ENCODE peak calls at places on chromosomes 1 and 21, in five cellular contexts. J, D, N, A and T are unnamed samples.

GRCh38 chr1:60573121-60573520 is 499.6 kb upstream of the C1orf87 start:
- DNase-seq in J (no peak), D (no peak), A (no peak), N (no peak), T (no peak)

GRCh38 chr1:153577138-153577537 is 11.5 kb upstream of the S100A2 start:
- DNase-seq in D (no peak), J (no peak), A (no peak), N (no peak), T (no peak)

GRCh38 chr1:243343970-243344749 is 88.3 kb downstream of the SDCCAG8 start:
- DNase-seq in D (peak; percentile 8), N (no peak), A (peak; percentile 57), J (peak; percentile 43), T (peak; percentile 46)

GRCh38 chr1:87224209-87224608 is 104.5 kb upstream of the LMO4 start:
- DNase-seq in N (no peak), J (no peak), A (no peak), D (peak; percentile 46), T (no peak)

GRCh38 chr1:8259498-8260290 is 58.2 kb upstream of the SLC45A1 start:
- DNase-seq in J (peak; percentile 89), A (no peak), D (peak; percentile 19), N (no peak), T (no peak)

GRCh38 chr1:55854911-55855310 is 639.7 kb upstream of the USP24 start:
- DNase-seq in J (no peak), A (no peak), N (no peak), D (no peak), T (no peak)

GRCh38 chr1:160151303-160151702 is at the start of gene ATP1A4:
- DNase-seq in D (no peak), J (no peak), A (no peak), N (no peak), T (no peak)

GRCh38 chr1:153934746-153935145 is 11.8 kb downstream of the DENND4B start:
- DNase-seq in N (no peak), J (no peak), D (no peak), A (no peak), T (no peak)

GRCh38 chr1:215539803-215540575 is 27.1 kb upstream of the KCTD3 start:
- DNase-seq in N (no peak), A (no peak), J (no peak), D (no peak), T (no peak)

GRCh38 chr1:178023181-178023618 is 53.3 kb upstream of the SEC16B start:
- DNase-seq in D (no peak), A (no peak), J (peak; percentile 68), N (no peak), T (no peak)

GRCh38 chr1:9657521-9658032 is 6.0 kb downstream of the PIK3CD start:
- DNase-seq in D (no peak), N (no peak), J (no peak), A (peak; percentile 62), T (no peak)

GRCh38 chr1:224340711-224341384 is 10.9 kb upstream of the NVL start:
- DNase-seq in J (no peak), N (peak; percentile 49), D (no peak), A (no peak), T (peak; percentile 78)

GRCh38 chr1:171075041-171075440 is 15.7 kb upstream of the FMO3 start:
- DNase-seq in J (no peak), N (no peak), A (no peak), D (no peak), T (no peak)

GRCh38 chr1:66705100-66705499 is 47.2 kb upstream of the DYNLT5 start:
- DNase-seq in N (no peak), J (peak; percentile 39), D (no peak), A (no peak), T (no peak)

GRCh38 chr1:160214481-160215140 is 9.4 kb downstream of the PEA15 start:
- DNase-seq in J (no peak), N (no peak), A (no peak), D (no peak), T (no peak)

GRCh38 chr1:52588535-52588934 is 13.6 kb upstream of the GPX7 start:
- DNase-seq in N (no peak), A (no peak), D (no peak), J (no peak), T (no peak)

GRCh38 chr1:9822490-9822889 is 1.3 kb downstream of the CLSTN1 start:
- DNase-seq in J (no peak), A (no peak), N (no peak), D (no peak), T (no peak)

GRCh38 chr1:113747376-113747775 is 11.9 kb downstream of the PHTF1 start:
- DNase-seq in N (no peak), D (no peak), A (no peak), J (no peak), T (no peak)

GRCh38 chr1:109240158-109241152 is 8.9 kb upstream of the CELSR2 start:
- DNase-seq in A (peak; percentile 41), J (no peak), N (no peak), D (no peak), T (no peak)
- TF ChIP-seq ZNF274 in A (no peak), J (no peak), N (no peak), D (no peak), T (no peak)

GRCh38 chr1:225772323-225772768 is 5.3 kb upstream of the SRP9 start:
- DNase-seq in A (peak; percentile 78), N (peak; percentile 67), J (peak; percentile 86), D (peak; percentile 79), T (peak; percentile 95)
- TF ChIP-seq ZNF274 in A (no peak), N (no peak), J (no peak), D (no peak), T (no peak)

GRCh38 chr21:46352156-46352499 is 28.2 kb downstream of the PCNT start:
- DNase-seq in J (no peak), A (no peak), N (no peak), D (no peak), T (no peak)
- TF ChIP-seq ZNF274 in J (no peak), A (no peak), N (no peak), D (no peak), T (no peak)

GRCh38 chr1:59081795-59082194 is 215.1 kb upstream of the FGGY start:
- DNase-seq in N (no peak), J (no peak), A (no peak), D (no peak), T (no peak)

GRCh38 chr1:59085101-59085500 is 211.8 kb upstream of the FGGY start:
- DNase-seq in J (no peak), N (no peak), A (no peak), D (no peak), T (no peak)

GRCh38 chr1:59081181-59081580 is 215.7 kb upstream of the FGGY start:
- DNase-seq in A (no peak), J (no peak), N (no peak), D (no peak), T (no peak)

GRCh38 chr1:59079434-59080135 is 217.3 kb upstream of the FGGY start:
- DNase-seq in N (no peak), A (no peak), D (no peak), J (no peak), T (no peak)

DNA sequence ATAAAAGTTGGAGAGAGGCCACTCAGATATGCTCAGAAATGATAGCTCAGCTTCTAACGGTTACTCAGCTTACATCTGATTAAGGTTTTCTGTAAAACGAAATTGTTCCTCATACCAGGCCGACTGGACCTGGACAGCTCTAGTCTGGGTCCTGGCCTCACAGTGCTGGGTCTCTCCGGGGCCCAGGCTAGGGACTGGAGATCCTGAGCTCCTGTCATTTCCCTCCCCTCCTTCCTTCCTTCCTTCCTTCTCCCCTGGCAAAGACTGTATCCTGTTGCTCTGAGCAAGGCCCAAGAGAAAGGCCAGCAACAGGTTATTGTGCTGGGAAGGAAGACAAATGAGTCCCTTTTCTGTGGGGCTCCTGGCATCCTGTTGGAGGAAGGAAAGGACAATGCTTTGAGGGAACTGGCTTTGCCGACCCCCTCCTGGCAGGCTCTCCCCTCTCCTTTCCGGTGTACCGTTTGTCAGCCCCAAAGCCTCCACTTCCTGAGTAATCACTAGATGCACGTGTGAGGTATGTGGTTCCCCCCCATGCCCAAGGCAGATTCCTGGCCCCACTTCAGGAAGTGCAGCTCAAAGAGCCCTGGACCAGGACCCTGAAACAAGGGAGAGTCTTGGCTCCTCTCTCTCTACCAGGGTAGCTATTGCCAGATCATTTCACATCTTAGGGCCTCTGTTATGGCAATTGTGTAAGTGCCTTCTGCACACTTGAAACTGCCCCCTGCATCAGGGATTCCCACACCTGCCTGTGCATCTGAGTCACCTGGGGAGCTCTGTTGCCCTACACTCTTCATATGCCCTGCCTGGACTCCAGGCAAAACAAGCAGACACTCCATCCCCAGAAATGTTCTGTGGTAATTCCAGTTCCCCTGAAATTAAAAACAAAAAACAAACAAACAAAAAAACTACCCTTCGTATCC is 212.7 kb upstream of the FGGY start:
- DNase-seq in A (no peak), N (no peak), J (no peak), D (no peak), T (no peak)
- TF ChIP-seq ZNF274 in A (no peak), N (no peak), J (no peak), D (no peak), T (no peak)

GRCh38 chr1:230772457-230773395 is 25.5 kb downstream of the CAPN9 start:
- DNase-seq in N (no peak), D (no peak), A (no peak), J (peak; percentile 56), T (no peak)
- TF ChIP-seq ZNF274 in N (no peak), D (no peak), A (no peak), J (no peak), T (no peak)

GRCh38 chr1:212062832-212063438 is 27.4 kb downstream of the DTL start:
- DNase-seq in J (peak; percentile 47), A (peak; percentile 39), D (peak; percentile 22), N (no peak), T (no peak)
- TF ChIP-seq ZNF274 in J (no peak), A (no peak), D (no peak), N (no peak), T (no peak)

GRCh38 chr1:172360511-172360910 is 60.0 kb upstream of the C1orf105 start:
- DNase-seq in D (no peak), N (peak; percentile 53), A (no peak), J (peak; percentile 93), T (peak; percentile 91)
- TF ChIP-seq ZNF274 in D (no peak), N (no peak), A (no peak), J (no peak), T (no peak)

GRCh38 chr1:218507355-218508002 is 162.3 kb downstream of the TGFB2 start:
- DNase-seq in N (no peak), D (no peak), A (no peak), J (no peak), T (no peak)
- TF ChIP-seq ZNF274 in N (no peak), D (no peak), A (no peak), J (no peak), T (no peak)

DNA sequence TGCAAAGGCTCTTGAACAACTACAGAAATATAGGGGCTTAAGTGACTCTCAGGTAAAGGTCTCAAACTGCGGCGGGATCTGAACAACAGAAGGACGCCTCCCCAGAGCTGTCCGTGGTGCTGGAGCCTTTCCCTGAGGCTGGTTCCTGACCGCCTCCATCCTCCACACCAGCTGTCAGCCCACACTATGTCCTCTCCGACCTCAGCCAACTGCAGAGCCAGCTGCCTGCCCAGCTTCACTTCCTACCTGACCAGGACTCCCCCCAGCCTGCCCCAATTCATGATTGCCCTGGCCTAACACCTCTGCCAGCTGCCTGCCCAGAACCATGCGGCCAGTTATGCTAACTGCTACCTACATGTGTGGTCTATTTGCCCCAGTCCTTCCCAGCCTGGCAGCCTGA is 63.6 kb upstream of the ZC3H12A start:
- DNase-seq in J (peak; percentile 9), N (no peak), D (no peak), A (peak; percentile 67), T (peak; percentile 67)
- TF ChIP-seq ZNF274 in J (no peak), N (no peak), D (no peak), A (no peak), T (no peak)